ENCODE peak calls at places on chromosomes 1 and 21, in nine cellular contexts. O is HEK293T; C is AML-193; V is WTC11; K is brain microvascular endothelial cell; M is heart right ventricle; I is KG1; G is activated CD8-positive, alpha-beta T cell treated with anti-CD3 and anti-CD28 coated beads, Interleukin-2, amount 10 ng/mL, durations not matched to agents 7 days and 5 days; S is tibial artery. Z is an unnamed sample.

GRCh38 chr1:245234217-245235120 is 79.7 kb downstream of the KIF26B start:
- DNase-seq in V (peak), K (peak), C (no peak), M (no peak), O (peak), G (no peak), S (no peak), I (no peak), Z (no peak)

GRCh38 chr21:45724994-45725843 is 81.7 kb downstream of the PCBP3 start:
- DNase-seq in G (no peak), M (no peak), S (no peak), C (no peak), O (no peak), I (no peak), V (no peak), K (no peak), Z (no peak)

GRCh38 chr1:970242-970972 is 4.1 kb downstream of the PLEKHN1 start:
- DNase-seq in K (no peak), I (no peak), V (peak), S (no peak), G (no peak), O (no peak), M (no peak), C (no peak), Z (no peak)

GRCh38 chr1:234531181-234532132 is 52.5 kb upstream of the TARBP1 start:
- DNase-seq in G (no peak), M (peak), K (peak), C (no peak), O (no peak), S (peak), V (peak), I (no peak), Z (no peak)

GRCh38 chr1:246571953-246572352 is 5.7 kb downstream of the CNST start:
- DNase-seq in V (no peak), K (no peak), O (no peak), G (no peak), I (no peak), S (no peak), M (no peak), C (no peak), Z (no peak)

GRCh38 chr1:90362163-90362562 is 354.9 kb downstream of the BARHL2 start:
- DNase-seq in G (no peak), O (no peak), V (no peak), S (no peak), M (no peak), K (no peak), I (no peak), C (no peak), Z (no peak)

GRCh38 chr1:203133969-203134725 is 6.6 kb downstream of the ADORA1 start:
- DNase-seq in C (peak), K (no peak), V (no peak), S (peak), I (no peak), G (no peak), M (no peak), O (no peak), Z (no peak)

GRCh38 chr21:38165466-38166213 is 91.2 kb upstream of the KCNJ15 start:
- DNase-seq in G (no peak), M (no peak), C (no peak), S (no peak), I (no peak), V (no peak), K (no peak), O (no peak), Z (no peak)

GRCh38 chr21:39441502-39442475 is 3.8 kb downstream of the LCA5L start:
- DNase-seq in I (peak), O (peak), G (peak), K (peak), C (peak), S (no peak), V (peak), M (no peak), Z (no peak)

GRCh38 chr1:159946242-159947187 is 1.1 kb upstream of the IGSF9 start:
- DNase-seq in I (no peak), C (no peak), V (no peak), S (peak), O (no peak), K (no peak), G (no peak), M (no peak), Z (peak)

GRCh38 chr1:228100822-228101613 is 2.1 kb downstream of the C1orf35 start:
- DNase-seq in M (no peak), C (no peak), S (no peak), O (no peak), I (no peak), G (no peak), K (no peak), V (no peak), Z (no peak)

GRCh38 chr1:85544689-85545203 is 35.8 kb upstream of the CCN1 start:
- DNase-seq in S (peak), I (no peak), K (peak), O (no peak), G (no peak), V (no peak), C (no peak), M (no peak), Z (peak)

GRCh38 chr1:41880951-41881885 is 37.5 kb downstream of the HIVEP3 start:
- DNase-seq in C (no peak), M (no peak), G (no peak), V (no peak), I (no peak), S (no peak), O (no peak), K (no peak), Z (no peak)

GRCh38 chr1:73205294-73205973 is 923.1 kb upstream of the NEGR1 start:
- DNase-seq in G (no peak), M (no peak), C (no peak), V (peak), I (no peak), S (no peak), O (no peak), K (no peak), Z (no peak)

GRCh38 chr1:113605099-113605498 is 154.2 kb downstream of the PHTF1 start:
- DNase-seq in O (no peak), V (no peak), I (no peak), C (no peak), K (no peak), M (no peak), S (no peak), G (no peak), Z (no peak)

GRCh38 chr1:158095737-158096335 is 84.9 kb upstream of the CD1D start:
- DNase-seq in K (peak), M (no peak), I (no peak), O (peak), C (peak), V (peak), G (peak), S (no peak), Z (no peak)

GRCh38 chr1:60132985-60133673 is 59.6 kb upstream of the C1orf87 start:
- DNase-seq in M (no peak), S (peak), G (no peak), K (peak), O (no peak), C (no peak), V (no peak), I (no peak), Z (no peak)

GRCh38 chr1:9009438-9010366 is 16.5 kb downstream of the SLC2A7 start:
- DNase-seq in K (peak), S (no peak), M (peak), C (no peak), O (peak), G (peak), I (no peak), V (peak), Z (no peak)

GRCh38 chr1:234609528-234610042 is 393 bp downstream of the IRF2BP2 start:
- DNase-seq in V (no peak), S (no peak), K (no peak), M (peak), G (no peak), I (no peak), O (no peak), C (peak), Z (no peak)

GRCh38 chr1:219639843-219640606 is 27.1 kb upstream of the ZC3H11B start:
- DNase-seq in M (no peak), I (no peak), S (no peak), O (no peak), G (no peak), K (no peak), C (no peak), V (no peak), Z (no peak)

GRCh38 chr1:169044296-169044695 is 62.2 kb upstream of the ATP1B1 start:
- DNase-seq in S (no peak), M (no peak), O (no peak), K (no peak), V (no peak), I (peak), C (peak), G (peak), Z (no peak)

GRCh38 chr1:108882837-108883236 is 6.1 kb downstream of the GPSM2 start:
- DNase-seq in V (no peak), S (no peak), M (no peak), C (no peak), O (no peak), K (no peak), G (no peak), I (no peak), Z (no peak)

GRCh38 chr1:222073307-222073995 is 331.6 kb upstream of the DUSP10 start:
- DNase-seq in O (no peak), G (no peak), C (no peak), M (no peak), S (no peak), I (no peak), K (peak), V (no peak), Z (no peak)

GRCh38 chr1:35726814-35727433 is 8.2 kb upstream of the C1orf216 start:
- DNase-seq in O (peak), G (peak), V (peak), S (no peak), K (peak), I (peak), C (peak), M (peak), Z (no peak)

GRCh38 chr1:60709426-60709825 is 372.9 kb upstream of the NFIA start:
- DNase-seq in I (no peak), K (no peak), G (no peak), C (no peak), M (no peak), V (no peak), S (no peak), O (no peak), Z (no peak)

GRCh38 chr1:246790364-246790763 is 66.2 kb downstream of the SCCPDH start:
- DNase-seq in K (no peak), O (no peak), I (no peak), G (no peak), S (peak), C (no peak), M (no peak), V (no peak), Z (peak)

GRCh38 chr1:207321790-207322530 is 482 bp downstream of the CD55 start:
- DNase-seq in G (no peak), K (no peak), C (no peak), S (no peak), M (no peak), O (no peak), I (peak), V (no peak), Z (no peak)

GRCh38 chr21:42427809-42428419 is 24.2 kb downstream of the UBASH3A start:
- DNase-seq in S (peak), V (no peak), C (no peak), I (no peak), K (no peak), G (no peak), O (no peak), M (no peak), Z (no peak)

GRCh38 chr21:26846036-26846931 is 1.1 kb upstream of the ADAMTS1 start:
- DNase-seq in O (peak), K (peak), C (no peak), V (peak), G (peak), I (no peak), S (peak), M (peak), Z (peak)

GRCh38 chr1:91578320-91579109 is 77.9 kb downstream of the CDC7 start:
- DNase-seq in M (no peak), S (no peak), C (no peak), O (no peak), V (no peak), K (no peak), G (no peak), I (no peak), Z (no peak)

GRCh38 chr1:156103521-156103947 is 11.0 kb upstream of the LMNA start:
- DNase-seq in I (no peak), C (no peak), G (no peak), K (no peak), O (no peak), V (no peak), M (no peak), S (peak), Z (no peak)

GRCh38 chr1:202046748-202047708 is 36.6 kb downstream of the ELF3 start:
- DNase-seq in S (no peak), O (no peak), V (no peak), I (no peak), C (no peak), K (no peak), G (no peak), M (no peak), Z (no peak)

GRCh38 chr1:172002725-172003345 is 161.5 kb downstream of the DNM3 start:
- DNase-seq in S (no peak), M (no peak), O (peak), V (no peak), G (peak), I (peak), C (peak), K (peak), Z (no peak)

GRCh38 chr1:9840176-9840575 is 16.4 kb upstream of the CLSTN1 start:
- DNase-seq in O (no peak), V (no peak), I (no peak), S (peak), C (no peak), K (no peak), M (no peak), G (no peak), Z (no peak)

GRCh38 chr1:229058716-229059115 is 212.2 kb upstream of the RAB4A start:
- DNase-seq in C (no peak), M (no peak), G (no peak), I (no peak), S (no peak), O (no peak), K (no peak), V (no peak), Z (peak)

Z was measured in right lobe of liver.